ENCODE peak calls at places on chromosome 13, in five cellular contexts. C is PC-3; E is fibroblast of pulmonary artery; D is mammary epithelial cell; X is CD4-positive, alpha-beta memory T cell. U is an unnamed sample.

GRCh38 chr13:46469064-46469463 is 82.0 kb upstream of the RUBCNL start:
- DNase-seq in C (peak; percentile 26), E (peak; percentile 65), X (no peak), D (no peak), U (no peak)

GRCh38 chr13:20814224-20814910 is 40.6 kb upstream of the EEF1AKMT1 start:
- DNase-seq in D (peak; percentile 41), C (peak; percentile 82), E (peak; percentile 96), X (no peak), U (no peak)

GRCh38 chr13:73765651-73766384 is 368.4 kb downstream of the KLF12 start:
- DNase-seq in C (no peak), D (no peak), X (peak; percentile 78), E (peak; percentile 92), U (peak; percentile 49)

GRCh38 chr13:42561752-42562467 is 12.0 kb upstream of the TNFSF11 start:
- DNase-seq in C (peak; percentile 42), D (no peak), X (no peak), E (no peak), U (no peak)

GRCh38 chr13:44697058-44697457 is 120.9 kb upstream of the TSC22D1 start:
- DNase-seq in X (no peak), C (no peak), D (no peak), E (no peak), U (no peak)

GRCh38 chr13:53719281-53719680 is 690.7 kb downstream of the OLFM4 start:
- DNase-seq in X (no peak), E (no peak), D (no peak), C (no peak), U (no peak)

GRCh38 chr13:94325148-94325528 is 154.3 kb downstream of the DCT start:
- DNase-seq in D (no peak), X (no peak), E (no peak), C (no peak), U (no peak)

GRCh38 chr13:93286047-93286446 is 59.4 kb downstream of the GPC6 start:
- DNase-seq in X (no peak), C (no peak), D (peak; percentile 32), E (no peak), U (no peak)

GRCh38 chr13:21243045-21243842 is 66.8 kb downstream of the MRPL57 start:
- DNase-seq in E (no peak), X (no peak), C (no peak), D (no peak), U (no peak)

GRCh38 chr13:21884965-21885567 is 214.2 kb downstream of the FGF9 start:
- DNase-seq in E (no peak), D (no peak), C (no peak), X (no peak), U (no peak)

GRCh38 chr13:97139704-97140103 is 82.4 kb upstream of the MBNL2 start:
- DNase-seq in E (no peak), X (no peak), C (no peak), D (no peak), U (no peak)

GRCh38 chr13:97142452-97142851 is 79.7 kb upstream of the MBNL2 start:
- DNase-seq in X (no peak), E (peak; percentile 40), C (no peak), D (no peak), U (no peak)

GRCh38 chr13:97140611-97141010 is 81.5 kb upstream of the MBNL2 start:
- DNase-seq in E (no peak), D (no peak), X (no peak), C (no peak), U (no peak)

GRCh38 chr13:97145057-97145456 is 77.1 kb upstream of the MBNL2 start:
- DNase-seq in C (no peak), D (no peak), E (no peak), X (no peak), U (no peak)

GRCh38 chr13:97141564-97142005 is 80.5 kb upstream of the MBNL2 start:
- DNase-seq in X (no peak), E (peak; percentile 87), C (peak; percentile 92), D (peak; percentile 91), U (no peak)
- H3K4me3 ChIP-seq in X (no peak overlapping the region), E (peak overlapping the region; percentile 47), C (peak overlapping the region; percentile 29), D (no peak overlapping the region), U (no peak overlapping the region)

GRCh38 chr13:19239114-19239860 is 57.7 kb upstream of the TUBA3C start:
- DNase-seq in E (no peak), X (no peak), C (peak; percentile 3), D (no peak), U (no peak)
- H3K4me3 ChIP-seq in E (no peak overlapping the region), X (no peak overlapping the region), C (no peak overlapping the region), D (no peak overlapping the region), U (no peak overlapping the region)

GRCh38 chr13:99978781-99979452 is 2.7 kb upstream of the ZIC2 start:
- DNase-seq in X (no peak), D (no peak), C (no peak), E (no peak), U (no peak)
- H3K4me3 ChIP-seq in X (no peak overlapping the region), D (no peak overlapping the region), C (no peak overlapping the region), E (no peak overlapping the region), U (no peak overlapping the region)

DNA sequence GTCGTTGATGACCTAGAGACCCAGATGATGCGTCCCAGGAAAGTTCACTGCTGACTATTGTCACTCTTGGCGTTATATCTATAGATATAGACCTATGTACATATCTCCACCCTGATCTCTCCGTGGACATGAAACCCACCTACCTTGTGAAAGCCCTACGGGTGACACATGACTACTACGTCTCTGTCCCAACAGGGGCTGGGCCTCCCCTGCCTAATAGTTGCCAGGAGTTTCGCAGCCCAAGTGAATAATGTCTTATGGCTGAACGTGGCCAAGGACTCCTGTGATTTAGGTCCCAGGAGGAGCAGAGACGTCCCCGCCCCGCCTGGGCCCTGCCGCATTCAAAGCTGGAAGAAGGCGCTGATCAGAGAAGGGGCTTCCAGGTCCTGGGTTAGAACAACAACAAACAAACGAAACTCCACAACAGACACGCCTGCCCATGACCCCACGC is 4.9 kb upstream of the POU4F1 start:
- DNase-seq in E (no peak), D (no peak), X (no peak), C (no peak), U (no peak)
- H3K4me3 ChIP-seq in E (peak overlapping the region; percentile 59), D (peak overlapping the region; percentile 52), X (no peak overlapping the region), C (no peak overlapping the region), U (no peak overlapping the region)

DNA sequence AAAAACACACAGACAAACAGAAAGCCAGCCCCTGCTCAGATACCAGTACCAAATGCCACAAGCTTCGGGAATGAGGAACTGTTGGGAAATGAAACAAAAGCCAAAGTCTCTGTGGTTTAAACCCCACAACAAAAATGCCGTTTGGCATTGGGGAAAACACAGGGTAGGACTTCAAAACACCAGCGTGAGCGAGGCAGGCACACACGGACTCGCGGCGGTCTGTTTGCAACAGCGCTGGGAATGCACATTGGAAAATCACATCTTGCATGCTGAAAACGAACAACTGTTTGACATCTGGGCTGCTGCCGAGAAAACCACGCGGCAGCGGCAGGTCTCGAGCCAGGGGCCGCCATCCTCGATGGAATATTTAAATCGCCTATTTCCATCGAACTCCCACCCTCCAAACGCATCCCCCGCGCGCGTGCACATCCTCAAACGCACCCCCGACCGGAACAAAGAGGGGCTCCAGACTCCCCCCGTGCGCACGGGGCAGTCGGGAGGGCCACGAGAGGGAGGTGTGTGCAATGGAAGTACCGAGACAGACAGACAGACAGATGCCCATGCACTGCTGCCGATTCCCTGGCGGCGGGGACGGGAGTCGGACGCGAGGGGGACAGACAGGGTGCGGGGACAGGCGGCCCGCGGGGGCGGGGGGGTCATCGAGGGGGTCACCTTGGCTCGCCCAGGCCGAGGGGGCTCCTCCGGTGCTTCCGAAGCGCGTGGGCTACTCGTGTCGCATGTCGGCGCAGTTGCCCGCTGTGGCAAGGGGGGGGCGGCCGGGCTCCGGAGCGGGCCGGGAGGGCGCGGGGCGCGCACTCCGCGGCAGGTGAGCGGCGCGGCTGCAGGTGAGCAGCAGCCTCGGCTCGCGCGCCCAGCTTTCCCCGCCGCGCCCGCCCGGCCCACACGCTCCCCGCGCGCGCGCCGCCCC is at the start of gene GPR12:
- DNase-seq in D (no peak), C (no peak), X (no peak), E (peak; percentile 6), U (no peak)
- H3K4me3 ChIP-seq in D (no peak within 1 kb of the TSS), C (no peak within 1 kb of the TSS), X (no peak within 1 kb of the TSS), E (no peak within 1 kb of the TSS), U (no peak within 1 kb of the TSS)

GRCh38 chr13:40588101-40588500 is 78.3 kb downstream of the FOXO1 start:
- DNase-seq in E (no peak), C (no peak), X (no peak), D (peak; percentile 46), U (no peak)

GRCh38 chr13:40590112-40590862 is 76.2 kb downstream of the FOXO1 start:
- DNase-seq in D (no peak), X (no peak), E (peak; percentile 40), C (no peak), U (no peak)

GRCh38 chr13:40592035-40592434 is 74.4 kb downstream of the FOXO1 start:
- DNase-seq in D (no peak), C (no peak), X (no peak), E (no peak), U (no peak)

GRCh38 chr13:40591091-40591490 is 75.3 kb downstream of the FOXO1 start:
- DNase-seq in C (no peak), X (no peak), D (no peak), E (no peak), U (no peak)

GRCh38 chr13:40589285-40590109 is 76.9 kb downstream of the FOXO1 start:
- DNase-seq in D (peak; percentile 89), E (peak; percentile 90), C (peak; percentile 53), X (no peak), U (no peak)
- H3K4me3 ChIP-seq in D (no peak overlapping the region), E (no peak overlapping the region), C (no peak overlapping the region), X (no peak overlapping the region), U (no peak overlapping the region)

DNA sequence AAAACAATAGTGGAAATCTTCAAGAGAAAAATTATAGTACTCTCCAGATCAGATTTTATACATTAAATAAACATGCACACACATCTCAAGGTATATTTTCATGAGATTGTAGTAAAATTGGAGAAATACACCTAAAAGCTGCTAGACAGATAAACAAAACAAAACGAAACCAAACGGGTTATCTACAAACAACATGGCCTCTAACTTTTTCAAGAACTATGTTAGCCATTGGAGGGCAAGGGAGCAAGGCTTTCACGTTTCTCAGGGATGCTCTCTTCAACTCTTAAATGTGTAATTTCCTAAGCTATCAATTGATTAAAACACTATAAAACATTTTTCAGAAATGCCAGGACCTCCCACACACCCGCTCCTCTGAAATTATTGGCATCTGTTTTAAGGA is 1262.4 kb upstream of the PCDH20 start:
- DNase-seq in E (no peak), D (no peak), C (no peak), X (no peak), U (no peak)
- H3K4me3 ChIP-seq in E (no peak overlapping the region), D (no peak overlapping the region), C (no peak overlapping the region), X (no peak overlapping the region), U (no peak overlapping the region)

GRCh38 chr13:31408927-31409326 is 209.2 kb downstream of the B3GLCT start:
- DNase-seq in E (no peak), D (no peak), X (no peak), C (no peak), U (no peak)

GRCh38 chr13:31418186-31418585 is 218.4 kb downstream of the B3GLCT start:
- DNase-seq in D (no peak), C (no peak), X (no peak), E (no peak), U (no peak)

GRCh38 chr13:31409678-31410356 is 210.0 kb downstream of the B3GLCT start:
- DNase-seq in E (peak; percentile 8), X (no peak), D (peak; percentile 3), C (peak; percentile 11), U (no peak)

DNA sequence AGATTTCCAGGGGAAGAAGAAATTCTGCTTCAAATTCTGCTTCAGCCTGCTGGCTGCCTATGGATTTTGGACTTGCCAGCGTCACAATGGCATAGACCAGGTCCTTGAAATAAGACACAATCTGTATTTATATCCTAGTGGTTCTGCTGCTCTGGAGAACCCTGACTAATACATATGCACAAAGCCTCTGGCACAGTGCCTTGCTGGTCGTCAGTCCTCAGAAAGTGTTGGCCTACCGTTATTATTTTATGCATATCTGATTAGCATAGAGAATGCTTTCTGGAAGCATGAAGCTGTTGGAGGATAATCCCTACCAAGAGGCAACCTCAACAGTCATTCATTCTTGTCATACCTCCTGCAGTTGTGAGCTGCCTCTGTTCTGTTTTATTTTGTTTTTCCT is 213.8 kb downstream of the B3GLCT start:
- DNase-seq in X (no peak), E (no peak), D (no peak), C (no peak), U (no peak)
- H3K4me3 ChIP-seq in X (no peak overlapping the region), E (no peak overlapping the region), D (no peak overlapping the region), C (no peak overlapping the region), U (no peak overlapping the region)